ENCODE peak calls at places on chromosomes 2 and 18, in eight cellular contexts. W is esophagus squamous epithelium, B is Peyer's patch, X is GM23248, E is GM23338, Z is uterus, G is IMR-90, R is hepatocyte. C is an unnamed sample.

GRCh38 chr2:15943378-15943851 is 3.1 kb downstream of the MYCN start:
- DNase-seq in W (no peak), B (peak; percentile 57), X (no peak), E (peak; percentile 73), Z (no peak), G (no peak), R (peak; percentile 80), C (no peak)

GRCh38 chr2:105655244-105655643 is 89.5 kb upstream of the NCK2 start:
- DNase-seq in W (no peak), B (no peak), X (peak; percentile 11), E (no peak), Z (no peak), G (no peak), R (no peak), C (no peak)

GRCh38 chr18:51039138-51040112 is 9.4 kb downstream of the SMAD4 start:
- DNase-seq in W (no peak), B (no peak), X (peak; percentile 43), E (peak; percentile 63), Z (no peak), G (peak; percentile 46), R (no peak), C (no peak)

GRCh38 chr2:194557993-194558392 is 1099.0 kb upstream of the SLC39A10 start:
- DNase-seq in W (no peak), B (no peak), X (no peak), E (no peak), Z (no peak), G (no peak), R (no peak), C (no peak)

GRCh38 chr2:223731503-223731902 is 105.9 kb downstream of the AP1S3 start:
- DNase-seq in W (no peak), B (no peak), X (no peak), E (no peak), Z (no peak), G (no peak), R (no peak), C (no peak)

GRCh38 chr2:42929985-42930581 is 137.7 kb upstream of the HAAO start:
- DNase-seq in W (no peak), B (no peak), X (peak; percentile 89), E (peak; percentile 19), Z (no peak), G (peak; percentile 82), R (no peak), C (no peak)

GRCh38 chr18:77054606-77055428 is 77.8 kb downstream of the MBP start:
- DNase-seq in W (peak; percentile 56), B (peak; percentile 82), X (peak; percentile 88), E (peak; percentile 56), Z (peak; percentile 75), G (peak; percentile 93), R (peak; percentile 94), C (peak; percentile 71)

GRCh38 chr2:46275995-46276394 is 21.2 kb upstream of the EPAS1 start:
- DNase-seq in W (no peak), B (no peak), X (peak; percentile 7), E (peak; percentile 74), Z (peak; percentile 59), G (no peak), R (no peak), C (no peak)

GRCh38 chr18:13572148-13572547 is 154.2 kb downstream of the FAM210A start:
- DNase-seq in W (no peak), B (no peak), X (no peak), E (no peak), Z (no peak), G (no peak), R (no peak), C (no peak)

GRCh38 chr2:74514368-74515270 is at the start of gene TLX2:
- DNase-seq in W (no peak), B (peak; percentile 55), X (peak; percentile 42), E (peak; percentile 67), Z (no peak), G (no peak), R (no peak), C (no peak)

GRCh38 chr2:53460347-53460746 is 307.3 kb upstream of the CHAC2 start:
- DNase-seq in W (no peak), B (no peak), X (peak; percentile 14), E (no peak), Z (no peak), G (no peak), R (peak; percentile 36), C (no peak)

GRCh38 chr18:47163241-47163640 is 12.9 kb downstream of the IER3IP1 start:
- DNase-seq in W (no peak), B (no peak), X (peak; percentile 90), E (no peak), Z (no peak), G (peak; percentile 87), R (no peak), C (no peak)

GRCh38 chr18:65093341-65093740 is 657.5 kb upstream of the CDH7 start:
- DNase-seq in W (no peak), B (no peak), X (no peak), E (no peak), Z (no peak), G (no peak), R (no peak), C (no peak)

GRCh38 chr2:100126172-100126571 is 16.2 kb downstream of the AFF3 start:
- DNase-seq in W (no peak), B (no peak), X (no peak), E (no peak), Z (no peak), G (peak; percentile 7), R (no peak), C (no peak)

GRCh38 chr2:63962186-63962585 is 57.0 kb downstream of the VPS54 start:
- DNase-seq in W (no peak), B (no peak), X (no peak), E (no peak), Z (no peak), G (no peak), R (peak; percentile 8), C (no peak)

GRCh38 chr2:65054749-65055426 is 1.3 kb upstream of the CEP68 start:
- DNase-seq in W (no peak), B (no peak), X (no peak), E (no peak), Z (no peak), G (no peak), R (no peak), C (no peak)
- H3K4me3 ChIP-seq in W (no peak overlapping the region), B (peak overlapping the region; percentile 82), X (no peak overlapping the region), E (peak overlapping the region; percentile 83), Z (no peak overlapping the region), G (no peak overlapping the region), R (no peak overlapping the region), C (no peak overlapping the region)

DNA sequence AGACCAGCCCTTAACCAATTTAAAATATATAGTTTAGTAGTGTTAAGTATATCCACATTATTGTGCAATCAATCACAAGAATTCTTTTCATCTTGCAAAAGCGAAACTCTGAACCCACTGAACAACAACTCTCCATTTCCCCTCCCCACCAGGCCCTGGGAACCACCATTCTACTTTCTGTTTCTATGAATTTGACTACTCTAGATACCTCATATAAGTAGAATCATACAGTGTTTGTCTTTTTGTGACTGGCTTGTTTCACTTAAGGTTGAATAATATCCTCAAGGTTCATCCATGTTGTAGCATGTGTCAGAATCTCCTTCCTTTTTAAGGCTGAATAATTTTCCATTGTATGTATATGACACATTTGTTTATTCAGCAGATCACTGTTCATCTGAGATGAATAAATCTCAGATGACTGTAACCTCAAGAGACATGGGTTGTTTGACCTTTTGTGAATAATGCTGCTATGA is 8.1 kb upstream of the SOS1 start:
- DNase-seq in W (no peak), B (no peak), X (peak; percentile 20), E (no peak), Z (no peak), G (no peak), R (no peak), C (peak; percentile 35)
- H3K27ac ChIP-seq in W (peak overlapping the region; percentile 32), B (peak overlapping the region; percentile 47), X (no peak overlapping the region), E (no peak overlapping the region), Z (no peak overlapping the region), G (no peak overlapping the region), R (no peak overlapping the region), C (peak overlapping the region; percentile 48)

GRCh38 chr18:49899647-49900330 is 86.5 kb upstream of the ACAA2 start:
- DNase-seq in W (no peak), B (no peak), X (no peak), E (peak; percentile 37), Z (no peak), G (no peak), R (no peak), C (no peak)
- H3K4me3 ChIP-seq in W (no peak overlapping the region), B (no peak overlapping the region), X (no peak overlapping the region), E (no peak overlapping the region), Z (no peak overlapping the region), G (no peak overlapping the region), R (no peak overlapping the region), C (no peak overlapping the region)

GRCh38 chr18:69177702-69178101 is 223.0 kb upstream of the DOK6 start:
- DNase-seq in W (no peak), B (no peak), X (no peak), E (no peak), Z (no peak), G (peak; percentile 1), R (no peak), C (no peak)

GRCh38 chr18:69172046-69172445 is 228.6 kb upstream of the DOK6 start:
- DNase-seq in W (no peak), B (no peak), X (peak; percentile 20), E (no peak), Z (no peak), G (peak; percentile 10), R (no peak), C (no peak)
- H3K27ac ChIP-seq in W (no peak overlapping the region), B (no peak overlapping the region), X (no peak overlapping the region), E (no peak overlapping the region), Z (no peak overlapping the region), G (no peak overlapping the region), R (no peak overlapping the region), C (no peak overlapping the region)

GRCh38 chr2:165796129-165796528 is 2.1 kb upstream of the GALNT3 start:
- DNase-seq in W (no peak), B (no peak), X (no peak), E (no peak), Z (no peak), G (no peak), R (no peak), C (no peak)

GRCh38 chr2:165794520-165794882 is 454 bp upstream of the GALNT3 start:
- DNase-seq in W (no peak), B (no peak), X (peak; percentile 74), E (peak; percentile 71), Z (no peak), G (peak; percentile 45), R (peak; percentile 60), C (peak; percentile 21)

GRCh38 chr2:165793161-165793778 is 777 bp downstream of the GALNT3 start:
- DNase-seq in W (no peak), B (peak; percentile 65), X (peak; percentile 27), E (peak; percentile 40), Z (no peak), G (no peak), R (peak; percentile 50), C (no peak)

GRCh38 chr2:165793779-165794519 is at the start of gene GALNT3:
- DNase-seq in W (peak; percentile 12), B (peak; percentile 96), X (peak; percentile 40), E (peak; percentile 96), Z (no peak), G (no peak), R (peak; percentile 94), C (peak; percentile 6)

GRCh38 chr2:165795011-165795410 is 964 bp upstream of the GALNT3 start:
- DNase-seq in W (no peak), B (no peak), X (peak; percentile 22), E (no peak), Z (no peak), G (peak; percentile 16), R (no peak), C (no peak)
- H3K4me3 ChIP-seq in W (peak overlapping the region; percentile 77), B (peak overlapping the region; percentile 60), X (peak overlapping the region; percentile 67), E (peak overlapping the region; percentile 71), Z (no peak overlapping the region), G (no peak overlapping the region), R (no peak overlapping the region), C (peak overlapping the region; percentile 59)

C was measured in effector memory CD4-positive, alpha-beta T cell.